ENCODE peak calls at places on chromosomes 2 and 18, in ten cellular contexts. W is left ventricle myocardium inferior; R is neuronal stem cell; C is CD4-positive, CD25-positive, alpha-beta regulatory T cell; Q is cardiac muscle cell; X is heart left ventricle; G is tibial nerve; B is heart right ventricle; H is ovary; S is breast epithelium. M is an unnamed sample.
A peak's percentile ranks its signal among the peaks of the same experiment; 100 is the strongest.

GRCh38 chr2:219634171-219634940 is 6.9 kb downstream of the SLC4A3 start:
- DNase-seq in W (no peak), R (no peak), C (no peak), Q (no peak), X (no peak), G (no peak), B (peak; percentile 5), H (no peak), S (no peak), M (peak; percentile 29)

GRCh38 chr2:212409560-212409959 is 129.0 kb downstream of the ERBB4 start:
- DNase-seq in W (no peak), R (no peak), C (no peak), Q (no peak), X (no peak), G (no peak), B (no peak), H (no peak), S (no peak), M (no peak)

GRCh38 chr18:48542513-48543181 is 3.8 kb downstream of the CTIF start:
- DNase-seq in W (no peak), R (no peak), C (no peak), Q (no peak), X (no peak), G (no peak), B (no peak), H (no peak), S (no peak), M (no peak)

GRCh38 chr2:225027061-225027762 is 15.1 kb downstream of the DOCK10 start:
- DNase-seq in W (no peak), R (no peak), C (no peak), Q (no peak), X (no peak), G (no peak), B (no peak), H (no peak), S (no peak), M (no peak)

GRCh38 chr2:191629001-191629453 is 48.9 kb upstream of the NABP1 start:
- DNase-seq in W (no peak), R (no peak), C (peak; percentile 67), Q (no peak), X (no peak), G (no peak), B (no peak), H (no peak), S (no peak), M (no peak)

GRCh38 chr2:233468746-233469110 is 97.9 kb downstream of the USP40 start:
- DNase-seq in W (no peak), R (no peak), C (no peak), Q (no peak), X (no peak), G (no peak), B (no peak), H (no peak), S (no peak), M (no peak)

GRCh38 chr2:168002021-168002553 is 245.3 kb downstream of the STK39 start:
- DNase-seq in W (no peak), R (no peak), C (peak; percentile 60), Q (peak; percentile 45), X (no peak), G (no peak), B (no peak), H (no peak), S (no peak), M (no peak)

GRCh38 chr2:160125828-160126227 is 63.4 kb upstream of the PLA2R1 start:
- DNase-seq in W (no peak), R (no peak), C (no peak), Q (no peak), X (no peak), G (no peak), B (no peak), H (no peak), S (no peak), M (no peak)

GRCh38 chr18:51614033-51614432 is 416.6 kb upstream of the MEX3C start:
- DNase-seq in W (no peak), R (no peak), C (no peak), Q (peak; percentile 95), X (no peak), G (no peak), B (peak; percentile 5), H (no peak), S (no peak), M (no peak)

GRCh38 chr2:213188971-213189899 is 37.8 kb upstream of the IKZF2 start:
- DNase-seq in W (no peak), R (peak; percentile 86), C (peak; percentile 7), Q (peak; percentile 62), X (no peak), G (no peak), B (no peak), H (no peak), S (no peak), M (no peak)

GRCh38 chr2:169797601-169798000 is 1.1 kb upstream of the SSB start:
- DNase-seq in W (no peak), R (no peak), C (no peak), Q (no peak), X (no peak), G (no peak), B (no peak), H (no peak), S (no peak), M (no peak)

GRCh38 chr2:198890490-198890889 is 567.2 kb downstream of the SATB2 start:
- DNase-seq in W (no peak), R (no peak), C (no peak), Q (no peak), X (no peak), G (no peak), B (no peak), H (no peak), S (no peak), M (no peak)

DNA sequence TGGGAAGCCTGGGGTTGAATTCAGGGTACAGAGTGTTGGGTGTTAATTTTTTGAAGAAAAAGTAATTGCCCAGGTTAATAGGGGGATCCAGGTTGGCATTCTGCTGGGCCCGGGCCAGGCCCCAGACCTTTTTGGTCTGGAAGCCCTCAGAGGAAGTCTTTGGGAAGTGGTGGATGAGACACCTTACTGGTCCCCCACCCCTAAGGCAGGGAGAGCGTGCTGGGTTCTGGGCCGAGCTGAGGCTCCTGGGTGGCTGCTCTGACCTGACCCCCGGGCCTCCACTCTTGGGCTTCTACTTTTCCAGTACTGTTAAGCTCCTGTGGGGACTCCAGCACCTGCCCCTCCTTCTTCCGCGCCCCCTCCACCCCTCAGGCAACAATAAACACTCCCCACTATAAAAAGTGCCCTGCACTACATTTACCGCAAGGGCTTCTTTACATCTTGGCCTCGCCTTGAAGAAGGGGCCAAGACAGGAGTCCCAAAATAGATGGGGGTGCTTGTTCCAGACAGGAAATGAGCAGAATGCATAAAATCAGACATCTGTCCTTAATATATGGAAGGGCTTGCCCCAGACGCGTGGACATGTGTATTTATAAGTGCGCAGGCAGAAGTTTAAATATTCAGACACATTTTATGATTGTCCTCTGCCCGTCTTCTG is 677 bp upstream of the HOXD3 start:
- DNase-seq in W (no peak), R (no peak), C (no peak), Q (no peak), X (no peak), G (no peak), B (no peak), H (no peak), S (no peak), M (no peak)
- H3K9me3 ChIP-seq in W (no peaks in the 10 kb centered on the region), R (no peaks in the 10 kb centered on the region), C (peaks cover 3% of the 10 kb centered on the region), Q (peaks cover 3% of the 10 kb centered on the region), X (no peaks in the 10 kb centered on the region), G (no peaks in the 10 kb centered on the region), B (no peaks in the 10 kb centered on the region), H (no peaks in the 10 kb centered on the region), S (no peaks in the 10 kb centered on the region), M (no peaks in the 10 kb centered on the region)

GRCh38 chr2:14633031-14633430 is 514 bp downstream of the LRATD1 start:
- DNase-seq in W (no peak), R (no peak), C (no peak), Q (no peak), X (no peak), G (no peak), B (no peak), H (peak; percentile 27), S (no peak), M (no peak)
- H3K4me3 ChIP-seq in W (peak overlapping the region; percentile 73), R (peak overlapping the region; percentile 88), C (no peak overlapping the region), Q (peak overlapping the region; percentile 36), X (peak overlapping the region; percentile 55), G (peak overlapping the region; percentile 56), B (peak overlapping the region; percentile 35), H (peak overlapping the region; percentile 50), S (peak overlapping the region; percentile 36), M (no peak overlapping the region)

DNA sequence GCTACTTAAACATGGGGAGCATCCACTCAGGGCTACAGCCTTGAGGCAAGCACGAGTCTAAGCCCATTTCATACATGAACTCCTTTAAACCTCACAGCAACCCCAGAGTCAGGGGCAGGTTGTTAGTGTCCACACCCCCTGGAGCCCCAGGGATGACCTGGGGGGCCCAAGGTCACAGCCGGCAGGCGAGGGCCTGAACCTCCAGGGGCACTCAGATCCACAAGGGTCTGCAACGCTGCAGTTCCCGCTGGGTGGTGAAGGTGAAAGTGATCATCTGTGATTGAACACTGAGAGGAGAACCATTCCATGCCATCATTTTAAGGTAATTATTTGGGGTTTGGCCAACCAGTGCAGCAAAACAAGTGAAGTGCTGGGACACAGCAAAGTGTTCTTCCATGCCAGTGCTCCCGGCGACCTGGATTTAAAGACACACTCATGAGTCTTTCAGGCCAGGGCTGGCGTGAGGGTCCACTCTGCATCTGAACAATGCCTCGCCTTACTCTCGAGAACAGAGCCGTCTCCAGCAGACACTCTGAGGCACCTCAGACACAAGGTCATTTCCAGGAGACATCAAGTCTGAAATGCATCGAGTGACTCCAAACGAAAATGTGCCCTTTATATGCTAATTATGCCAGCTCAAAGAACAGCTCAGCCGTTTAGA is 61.6 kb upstream of the SNTG2 start:
- DNase-seq in W (no peak), R (no peak), C (no peak), Q (no peak), X (no peak), G (no peak), B (no peak), H (no peak), S (no peak), M (no peak)
- H3K27me3 ChIP-seq in W (peaks cover 97% of the 10 kb centered on the region), R (no peaks in the 10 kb centered on the region), C (no peaks in the 10 kb centered on the region), Q (peaks cover 54% of the 10 kb centered on the region), X (peaks cover 8% of the 10 kb centered on the region), G (no peaks in the 10 kb centered on the region), B (peaks cover 33% of the 10 kb centered on the region), H (no peaks in the 10 kb centered on the region), S (no peaks in the 10 kb centered on the region), M (peaks cover 3% of the 10 kb centered on the region)

GRCh38 chr18:35076126-35076525 is 34.9 kb downstream of the MAPRE2 start:
- DNase-seq in W (no peak), R (no peak), C (no peak), Q (no peak), X (no peak), G (no peak), B (no peak), H (no peak), S (no peak), M (no peak)

GRCh38 chr18:35075132-35075531 is 33.9 kb downstream of the MAPRE2 start:
- DNase-seq in W (no peak), R (no peak), C (no peak), Q (no peak), X (peak; percentile 38), G (no peak), B (peak; percentile 31), H (no peak), S (no peak), M (no peak)

GRCh38 chr18:35072616-35073015 is 31.4 kb downstream of the MAPRE2 start:
- DNase-seq in W (no peak), R (no peak), C (no peak), Q (no peak), X (no peak), G (no peak), B (no peak), H (no peak), S (no peak), M (no peak)

GRCh38 chr18:35073186-35074105 is 32.2 kb downstream of the MAPRE2 start:
- DNase-seq in W (no peak), R (no peak), C (no peak), Q (peak; percentile 61), X (no peak), G (no peak), B (no peak), H (no peak), S (no peak), M (no peak)

GRCh38 chr18:35074581-35074980 is 33.4 kb downstream of the MAPRE2 start:
- DNase-seq in W (no peak), R (no peak), C (no peak), Q (no peak), X (no peak), G (no peak), B (no peak), H (no peak), S (no peak), M (no peak)
- H3K9me3 ChIP-seq in W (no peaks in the 10 kb centered on the region), R (no peaks in the 10 kb centered on the region), C (no peaks in the 10 kb centered on the region), Q (no peaks in the 10 kb centered on the region), X (no peaks in the 10 kb centered on the region), G (no peaks in the 10 kb centered on the region), B (no peaks in the 10 kb centered on the region), H (no peaks in the 10 kb centered on the region), S (no peaks in the 10 kb centered on the region), M (no peaks in the 10 kb centered on the region)